ENCODE peak calls at places on chromosomes 13 and 19, in seven cellular contexts. E is retina, C is H54, N is iris pigment epithelial cell, X is prostate gland, L is NCI-H345, K is T-helper 2 cell. W is an unnamed sample.
A peak's percentile ranks its signal among the peaks of the same experiment; 100 is the strongest.

GRCh38 chr13:48370815-48371214 is 42.1 kb downstream of the LPAR6 start:
- DNase-seq in X (no peak), E (no peak), N (no peak), K (no peak), L (no peak), C (no peak), W (no peak)

GRCh38 chr13:101289764-101290163 is 126.5 kb downstream of the NALCN start:
- DNase-seq in E (peak; percentile 75), N (peak; percentile 88), K (no peak), C (peak; percentile 42), X (no peak), L (peak; percentile 86), W (no peak)

GRCh38 chr19:39351537-39352037 is 9.4 kb downstream of the SAMD4B start:
- DNase-seq in X (no peak), K (no peak), N (peak; percentile 14), E (no peak), C (no peak), L (no peak), W (no peak)

GRCh38 chr13:22505489-22505888 is 675.3 kb upstream of the SGCG start:
- DNase-seq in X (no peak), N (peak; percentile 34), E (no peak), K (no peak), C (no peak), L (no peak), W (no peak)

GRCh38 chr13:47611664-47612288 is 389.3 kb downstream of the SUCLA2 start:
- DNase-seq in L (no peak), E (no peak), N (no peak), K (no peak), X (no peak), C (no peak), W (peak; percentile 23)

GRCh38 chr19:3122512-3122870 is 13.3 kb upstream of the GNA15 start:
- DNase-seq in L (no peak), C (no peak), X (no peak), K (no peak), E (no peak), N (no peak), W (no peak)

GRCh38 chr13:77729502-77730221 is 32.2 kb downstream of the SLAIN1 start:
- DNase-seq in C (no peak), E (no peak), K (no peak), N (no peak), X (no peak), L (no peak), W (no peak)

GRCh38 chr19:17953316-17953801 is 13.5 kb upstream of the KCNN1 start:
- DNase-seq in K (no peak), X (no peak), E (no peak), C (peak; percentile 32), L (no peak), N (no peak), W (no peak)

GRCh38 chr13:100835695-100836094 is 161.1 kb upstream of the TMTC4 start:
- DNase-seq in C (no peak), L (no peak), N (peak; percentile 30), K (no peak), E (no peak), X (no peak), W (no peak)

GRCh38 chr19:21269813-21270212 is 59.4 kb downstream of the ZNF708 start:
- DNase-seq in N (no peak), C (no peak), X (no peak), L (no peak), K (no peak), E (no peak), W (no peak)

GRCh38 chr13:72062566-72062965 is 195.6 kb upstream of the DACH1 start:
- DNase-seq in L (peak; percentile 61), E (no peak), C (peak; percentile 4), K (no peak), X (no peak), N (no peak), W (no peak)

GRCh38 chr19:1698636-1699035 is 46.2 kb upstream of the TCF3 start:
- DNase-seq in C (no peak), X (no peak), N (no peak), L (no peak), E (no peak), K (no peak), W (no peak)

GRCh38 chr13:47675871-47676270 is 325.2 kb downstream of the SUCLA2 start:
- DNase-seq in K (no peak), L (no peak), C (no peak), X (no peak), E (no peak), N (no peak), W (no peak)

GRCh38 chr13:92460479-92460878 is 766.1 kb upstream of the GPC6 start:
- DNase-seq in C (no peak), K (no peak), L (no peak), X (no peak), N (peak; percentile 2), E (no peak), W (no peak)